ENCODE peak calls at places on chromosomes 5 and 9, in seven cellular contexts. F is cardiac fibroblast, M is IMR-90, P is HFF-Myc, W is transverse colon, H is AG09309, T is GM10248. B is an unnamed sample.

GRCh38 chr9:20623021-20623747 is 885 bp upstream of the MLLT3 start:
- DNase-seq in F (no peak), M (peak), P (no peak), W (peak), H (no peak), T (peak), B (peak)

GRCh38 chr9:14633906-14634565 is 59.2 kb downstream of the ZDHHC21 start:
- DNase-seq in F (no peak), M (no peak), P (no peak), W (no peak), H (no peak), T (no peak), B (no peak)

GRCh38 chr5:114952876-114953275 is 216.8 kb downstream of the TRIM36 start:
- DNase-seq in F (no peak), M (no peak), P (no peak), W (no peak), H (no peak), T (no peak), B (no peak)

GRCh38 chr5:154783774-154784460 is 28.7 kb downstream of the LARP1 start:
- DNase-seq in F (peak), M (peak), P (no peak), W (no peak), H (no peak), T (peak), B (no peak)

GRCh38 chr5:132136906-132137305 is 63.3 kb downstream of the CSF2 start:
- DNase-seq in F (peak), M (peak), P (peak), W (no peak), H (peak), T (no peak), B (no peak)

GRCh38 chr5:59569608-59570334 is 323.8 kb downstream of the PDE4D start:
- DNase-seq in F (no peak), M (no peak), P (no peak), W (no peak), H (no peak), T (no peak), B (no peak)

GRCh38 chr5:113224605-113225065 is 210.2 kb downstream of the TSSK1B start:
- DNase-seq in F (no peak), M (peak), P (no peak), W (no peak), H (no peak), T (no peak), B (no peak)

GRCh38 chr9:36328798-36329411 is 70.7 kb upstream of the GNE start:
- DNase-seq in F (peak), M (peak), P (peak), W (peak), H (peak), T (peak), B (peak)

GRCh38 chr9:10095208-10095607 is 517.6 kb downstream of the PTPRD start:
- DNase-seq in F (no peak), M (no peak), P (no peak), W (no peak), H (no peak), T (no peak), B (no peak)

GRCh38 chr5:56506586-56506985 is 273.5 kb upstream of the ANKRD55 start:
- DNase-seq in F (peak), M (peak), P (no peak), W (no peak), H (no peak), T (no peak), B (no peak)

GRCh38 chr9:2072752-2073405 is 57.7 kb downstream of the SMARCA2 start:
- DNase-seq in F (no peak), M (no peak), P (no peak), W (peak), H (no peak), T (no peak), B (no peak)

GRCh38 chr5:32692066-32692746 is 18.9 kb upstream of the NPR3 start:
- DNase-seq in F (peak), M (peak), P (no peak), W (no peak), H (peak), T (no peak), B (no peak)

GRCh38 chr5:139650689-139651501 is 2.7 kb downstream of the CXXC5 start:
- DNase-seq in F (no peak), M (no peak), P (no peak), W (peak), H (no peak), T (no peak), B (no peak)

GRCh38 chr5:154230526-154230925 is 40.0 kb downstream of the GALNT10 start:
- DNase-seq in F (no peak), M (no peak), P (no peak), W (no peak), H (no peak), T (no peak), B (no peak)

GRCh38 chr5:136906545-136906944 is 541.2 kb upstream of the TRPC7 start:
- DNase-seq in F (no peak), M (no peak), P (no peak), W (no peak), H (no peak), T (no peak), B (no peak)

GRCh38 chr5:73912755-73913365 is 286.9 kb downstream of the ARHGEF28 start:
- DNase-seq in F (no peak), M (peak), P (no peak), W (no peak), H (no peak), T (peak), B (no peak)

GRCh38 chr5:54580997-54581741 is 63.6 kb downstream of the SNX18 start:
- DNase-seq in F (no peak), M (peak), P (no peak), W (no peak), H (peak), T (no peak), B (no peak)

GRCh38 chr5:58457040-58457439 is 2.8 kb downstream of the PLK2 start:
- DNase-seq in F (no peak), M (no peak), P (no peak), W (no peak), H (no peak), T (no peak), B (no peak)

GRCh38 chr9:33429256-33430080 is 17.9 kb downstream of the AQP3 start:
- DNase-seq in F (no peak), M (no peak), P (no peak), W (no peak), H (no peak), T (no peak), B (no peak)

GRCh38 chr5:124789104-124789605 is 42.7 kb upstream of the ZNF608 start:
- DNase-seq in F (peak), M (peak), P (no peak), W (no peak), H (no peak), T (no peak), B (no peak)

GRCh38 chr5:150412319-150413175 is at the start of gene CD74:
- DNase-seq in F (peak), M (peak), P (no peak), W (peak), H (no peak), T (peak), B (no peak)
- TF ChIP-seq CTCF in F (no peak), M (no peak), P (no peak), W (no peak), H (no peak), T (no peak), B (no peak)

DNA sequence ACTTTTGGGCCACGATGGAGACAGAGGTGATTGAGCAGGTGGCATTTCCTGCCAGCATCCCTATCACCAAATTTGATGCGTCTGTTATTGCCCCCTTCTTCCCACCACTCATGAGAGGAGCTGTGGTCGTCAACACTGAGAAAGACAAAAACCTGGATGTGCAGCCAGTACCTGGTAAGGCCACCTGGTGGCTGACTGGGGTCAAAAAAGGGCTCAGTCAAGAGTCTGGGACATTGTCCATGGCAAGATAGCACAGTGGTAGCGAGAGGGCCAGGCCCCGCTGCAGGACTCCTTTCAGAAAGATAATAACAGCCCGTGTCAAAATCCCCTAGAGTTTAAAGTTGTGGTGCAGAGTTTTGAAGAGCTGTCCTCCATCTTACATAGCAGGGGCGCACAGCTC is 40.8 kb downstream of the CSF1R start:
- DNase-seq in F (no peak), M (no peak), P (no peak), W (no peak), H (no peak), T (no peak), B (no peak)
- TF ChIP-seq CTCF in F (no peak), M (no peak), P (no peak), W (no peak), H (no peak), T (no peak), B (peak)

DNA sequence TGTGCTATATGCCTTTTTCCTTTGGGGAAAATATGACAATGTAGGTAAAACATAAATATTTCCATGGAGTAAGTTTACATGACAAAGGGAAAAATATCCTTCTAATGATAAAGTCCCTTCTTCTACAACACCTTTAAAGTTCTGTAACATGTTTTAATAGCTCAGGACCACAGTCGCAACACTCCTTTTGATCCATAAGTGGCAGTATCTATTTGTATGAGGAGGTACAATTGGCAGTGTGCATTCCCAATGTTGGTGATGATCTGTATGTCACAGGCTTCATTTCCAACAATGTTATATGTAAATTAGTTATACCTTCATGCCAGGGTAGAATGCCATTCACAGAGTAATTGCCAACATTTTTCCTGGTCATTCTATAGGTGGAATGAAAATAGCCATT is 127.1 kb upstream of the CCNH start:
- DNase-seq in F (no peak), M (no peak), P (no peak), W (no peak), H (no peak), T (no peak), B (no peak)
- TF ChIP-seq CTCF in F (no peak), M (no peak), P (no peak), W (no peak), H (no peak), T (no peak), B (no peak)

GRCh38 chr9:127791085-127791484 is 5.3 kb downstream of the CDK9 start:
- DNase-seq in F (no peak), M (no peak), P (no peak), W (no peak), H (no peak), T (no peak), B (no peak)
- TF ChIP-seq CTCF in F (no peak), M (no peak), P (no peak), W (no peak), H (no peak), T (no peak), B (no peak)

GRCh38 chr5:150272531-150272930 is 17.0 kb downstream of the CAMK2A start:
- DNase-seq in F (peak), M (peak), P (no peak), W (no peak), H (no peak), T (no peak), B (peak)
- TF ChIP-seq CTCF in F (peak), M (peak), P (peak), W (no peak), H (peak), T (peak), B (peak)

GRCh38 chr5:30500513-30500912 is 693.0 kb upstream of the CDH6 start:
- DNase-seq in F (no peak), M (no peak), P (no peak), W (no peak), H (no peak), T (no peak), B (no peak)

GRCh38 chr5:30501065-30501464 is 692.4 kb upstream of the CDH6 start:
- DNase-seq in F (no peak), M (no peak), P (no peak), W (no peak), H (no peak), T (no peak), B (no peak)

GRCh38 chr5:30502277-30502676 is 691.2 kb upstream of the CDH6 start:
- DNase-seq in F (peak), M (peak), P (no peak), W (no peak), H (no peak), T (no peak), B (no peak)

GRCh38 chr5:30499402-30499801 is 694.1 kb upstream of the CDH6 start:
- DNase-seq in F (no peak), M (no peak), P (no peak), W (no peak), H (no peak), T (no peak), B (no peak)

GRCh38 chr5:30505014-30505886 is 688.2 kb upstream of the CDH6 start:
- DNase-seq in F (peak), M (peak), P (no peak), W (no peak), H (no peak), T (no peak), B (no peak)
- TF ChIP-seq CTCF in F (no peak), M (no peak), P (no peak), W (no peak), H (no peak), T (no peak), B (no peak)

DNA sequence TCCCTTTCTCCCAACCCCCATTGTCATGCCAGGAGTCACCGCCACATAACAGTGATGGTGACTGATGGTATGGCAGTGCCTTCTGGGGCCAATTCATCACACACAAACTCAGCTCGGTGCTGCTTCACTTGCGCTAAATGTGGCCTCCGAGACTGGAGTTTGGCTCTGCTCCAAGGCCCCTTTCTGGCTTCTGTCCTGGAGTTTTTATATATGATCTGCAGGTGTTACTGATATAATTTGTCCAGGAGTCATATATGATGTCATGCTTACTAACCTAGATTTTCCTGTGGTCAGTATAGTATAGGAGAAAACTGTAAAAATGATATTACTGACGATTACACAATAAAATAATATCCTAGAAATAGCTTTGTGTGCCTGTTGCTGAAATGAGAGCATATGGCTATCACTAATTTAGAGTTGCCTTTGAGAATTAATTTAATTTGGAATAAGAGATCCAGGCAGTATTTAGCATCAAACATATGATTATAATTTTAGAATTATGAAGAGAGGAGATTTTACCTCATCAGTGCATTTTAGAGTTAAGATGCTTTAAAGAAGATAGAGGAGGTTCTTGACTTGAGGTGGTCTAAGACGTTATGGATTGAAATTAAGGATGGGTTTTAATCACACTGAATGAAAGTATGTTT is 334.1 kb upstream of the CD180 start:
- DNase-seq in F (no peak), M (no peak), P (no peak), W (no peak), H (no peak), T (no peak), B (no peak)
- TF ChIP-seq CTCF in F (no peak), M (no peak), P (no peak), W (no peak), H (no peak), T (no peak), B (no peak)

GRCh38 chr9:9004844-9005243 is 1205.3 kb upstream of the DMAC1 start:
- DNase-seq in F (no peak), M (no peak), P (no peak), W (no peak), H (no peak), T (no peak), B (no peak)
- TF ChIP-seq CTCF in F (no peak), M (no peak), P (no peak), W (no peak), H (no peak), T (no peak), B (no peak)

GRCh38 chr5:159332800-159333563 is 2.7 kb upstream of the IL12B start:
- DNase-seq in F (no peak), M (no peak), P (no peak), W (no peak), H (no peak), T (no peak), B (no peak)
- TF ChIP-seq CTCF in F (no peak), M (no peak), P (no peak), W (no peak), H (no peak), T (no peak), B (no peak)